ENCODE peak calls at places on chromosomes 16 and 17, in four cellular contexts. A, X, G and Y are unnamed samples.
A peak's percentile ranks its signal among the peaks of the same experiment; 100 is the strongest.

GRCh38 chr16:51638338-51639135 is 487.5 kb upstream of the SALL1 start:
- DNase-seq in G (no peak), A (no peak), X (no peak), Y (peak; percentile 51)

GRCh38 chr16:11726008-11726407 is 16.6 kb downstream of the TXNDC11 start:
- DNase-seq in G (no peak), A (no peak), X (no peak), Y (peak; percentile 92)

GRCh38 chr17:4789951-4790704 is 1.4 kb downstream of the GLTPD2 start:
- DNase-seq in G (peak; percentile 46), X (peak; percentile 48), A (peak; percentile 94), Y (peak; percentile 61)

GRCh38 chr16:55398683-55399230 is 74.8 kb downstream of the IRX6 start:
- DNase-seq in G (no peak), A (no peak), X (no peak), Y (no peak)

GRCh38 chr16:61791465-61791864 is 244.8 kb downstream of the CDH8 start:
- DNase-seq in G (no peak), A (no peak), X (no peak), Y (peak; percentile 1)

GRCh38 chr17:49691086-49691676 is 13.3 kb upstream of the SPOP start:
- DNase-seq in G (no peak), A (peak; percentile 86), X (no peak), Y (no peak)

GRCh38 chr17:48125829-48126612 is 18.5 kb downstream of the SNX11 start:
- DNase-seq in X (no peak), A (no peak), G (no peak), Y (no peak)

GRCh38 chr16:85557083-85557975 is 55.8 kb upstream of the GSE1 start:
- DNase-seq in X (no peak), A (no peak), G (no peak), Y (no peak)

GRCh38 chr17:50681260-50682200 is 26.2 kb downstream of the ANKRD40 start:
- DNase-seq in G (no peak), X (peak; percentile 52), A (no peak), Y (peak; percentile 57)

GRCh38 chr17:57985675-57985974 is 2.4 kb downstream of the VEZF1 start:
- DNase-seq in A (no peak), G (no peak), X (no peak), Y (peak; percentile 90)

GRCh38 chr16:4487955-4488481 is 11.8 kb downstream of the HMOX2 start:
- DNase-seq in X (no peak), A (no peak), G (no peak), Y (peak; percentile 99)

GRCh38 chr16:82753821-82754220 is 127.1 kb downstream of the CDH13 start:
- DNase-seq in A (no peak), X (no peak), G (no peak), Y (peak; percentile 35)

GRCh38 chr17:3988297-3989120 is 24.3 kb upstream of the ATP2A3 start:
- DNase-seq in A (peak; percentile 40), G (no peak), X (no peak), Y (no peak)

GRCh38 chr17:63455417-63455816 is 9.3 kb upstream of the CYB561 start:
- DNase-seq in A (no peak), X (no peak), G (no peak), Y (peak; percentile 11)

GRCh38 chr16:85028638-85029412 is 1.2 kb downstream of the KIAA0513 start:
- DNase-seq in A (peak; percentile 83), X (no peak), G (peak; percentile 34), Y (peak; percentile 44)

GRCh38 chr17:29237476-29238132 is 9.1 kb upstream of the CRYBA1 start:
- DNase-seq in X (no peak), G (no peak), A (no peak), Y (peak; percentile 84)

GRCh38 chr17:4152471-4152870 is 9.5 kb downstream of the CYB5D2 start:
- DNase-seq in G (no peak), X (no peak), A (no peak), Y (no peak)

GRCh38 chr17:77592503-77592902 is 366.0 kb upstream of the TNRC6C start:
- DNase-seq in G (no peak), X (no peak), A (no peak), Y (no peak)

GRCh38 chr17:44389281-44389680 is at the start of gene ITGA2B:
- DNase-seq in X (no peak), G (no peak), A (peak; percentile 44), Y (no peak)

GRCh38 chr17:50211249-50212120 is 10.1 kb upstream of the COL1A1 start:
- DNase-seq in G (no peak), X (no peak), A (no peak), Y (no peak)

GRCh38 chr16:88713054-88713453 is 6.8 kb downstream of the CTU2 start:
- DNase-seq in A (no peak), G (no peak), X (no peak), Y (no peak)

GRCh38 chr16:14097182-14097951 is 26.2 kb downstream of the MRTFB start:
- DNase-seq in G (no peak), A (no peak), X (no peak), Y (peak; percentile 90)

GRCh38 chr17:3903881-3904286 is 11.0 kb upstream of the CAMKK1 start:
- DNase-seq in A (no peak), X (no peak), G (no peak), Y (no peak)

GRCh38 chr17:68954146-68954971 is 833 bp downstream of the ABCA8 start:
- DNase-seq in A (no peak), X (no peak), G (no peak), Y (no peak)

GRCh38 chr16:30120340-30121105 is 2.5 kb downstream of the MAPK3 start:
- DNase-seq in G (no peak), A (no peak), X (no peak), Y (no peak)

GRCh38 chr17:27496005-27496404 is 39.8 kb downstream of the KSR1 start:
- DNase-seq in G (no peak), X (no peak), A (peak; percentile 24), Y (no peak)

GRCh38 chr17:43952724-43953666 is 745 bp downstream of the PYY start:
- DNase-seq in X (no peak), G (no peak), A (no peak), Y (no peak)

GRCh38 chr17:63405741-63406261 is 40.3 kb downstream of the CYB561 start:
- DNase-seq in X (peak; percentile 30), A (no peak), G (no peak), Y (peak; percentile 85)

GRCh38 chr17:58818654-58819053 is 63.0 kb downstream of the PPM1E start:
- DNase-seq in X (no peak), G (no peak), A (no peak), Y (no peak)

GRCh38 chr17:8222380-8222629 is 11.9 kb upstream of the AURKB start:
- DNase-seq in A (no peak), G (no peak), X (no peak), Y (no peak)

GRCh38 chr16:62068747-62069146 is 32.5 kb upstream of the CDH8 start:
- DNase-seq in X (no peak), G (no peak), A (no peak), Y (no peak)

GRCh38 chr17:4534928-4535666 is 20.1 kb downstream of the MYBBP1A start:
- DNase-seq in A (no peak), G (no peak), X (no peak), Y (no peak)